ENCODE peak calls at places on chromosomes 3 and 15, in seven cellular contexts. I is NCI-H2081, E is neural crest cell, S is DMS153, Y is T-helper 1 cell, M is neuronal stem cell, J is colonic mucosa. Z is an unnamed sample.

GRCh38 chr3:65190111-65190510 is 502.3 kb upstream of the ADAMTS9 start:
- DNase-seq in M (no peak), I (no peak), E (no peak), J (no peak), Y (no peak), S (no peak), Z (no peak)

GRCh38 chr3:78112266-78112665 is 1072.4 kb downstream of the ROBO2 start:
- DNase-seq in I (no peak), S (no peak), E (no peak), M (no peak), Y (no peak), J (no peak), Z (no peak)

GRCh38 chr15:49227602-49228001 is 57.6 kb downstream of the GALK2 start:
- DNase-seq in M (no peak), S (no peak), I (no peak), Y (no peak), J (no peak), E (no peak), Z (no peak)

GRCh38 chr15:74995779-74996765 is 709 bp downstream of the SCAMP5 start:
- DNase-seq in M (peak; percentile 35), Y (no peak), S (no peak), E (peak; percentile 4), I (peak; percentile 76), J (peak; percentile 52), Z (no peak)

GRCh38 chr3:47065058-47065457 is 85.6 kb downstream of the NBEAL2 start:
- DNase-seq in Y (no peak), M (no peak), I (no peak), J (no peak), E (no peak), S (no peak), Z (no peak)

GRCh38 chr3:47227678-47228077 is 54.9 kb downstream of the KIF9 start:
- DNase-seq in J (no peak), S (no peak), I (no peak), M (no peak), Y (no peak), E (no peak), Z (no peak)

GRCh38 chr3:41580274-41580959 is 381.1 kb downstream of the CTNNB1 start:
- DNase-seq in E (no peak), J (no peak), Y (no peak), M (no peak), S (no peak), I (no peak), Z (no peak)

GRCh38 chr3:49489247-49489646 is 19.2 kb downstream of the DAG1 start:
- DNase-seq in S (no peak), M (no peak), I (no peak), J (no peak), Y (no peak), E (no peak), Z (no peak)

GRCh38 chr3:42403737-42404136 is 6.7 kb downstream of the LYZL4 start:
- DNase-seq in M (no peak), E (no peak), I (no peak), Y (no peak), S (no peak), J (no peak), Z (no peak)

GRCh38 chr3:181265750-181266333 is 276.3 kb upstream of the DNAJC19 start:
- DNase-seq in E (no peak), S (peak; percentile 8), Y (no peak), M (no peak), I (no peak), J (no peak), Z (no peak)

GRCh38 chr3:159260049-159260662 is 458.3 kb downstream of the MFSD1 start:
- DNase-seq in M (peak; percentile 66), S (no peak), E (peak; percentile 48), Y (peak; percentile 27), J (peak; percentile 58), I (peak; percentile 81), Z (peak; percentile 47)

GRCh38 chr3:4945318-4945717 is 33.9 kb upstream of the BHLHE40 start:
- DNase-seq in Y (no peak), J (no peak), E (no peak), M (no peak), I (no peak), S (no peak), Z (no peak)

GRCh38 chr3:127495821-127496220 is 94.7 kb downstream of the TPRA1 start:
- DNase-seq in E (no peak), J (no peak), S (no peak), I (no peak), Y (no peak), M (no peak), Z (no peak)

GRCh38 chr3:35296533-35296932 is 342.8 kb upstream of the ARPP21 start:
- DNase-seq in S (no peak), J (no peak), I (no peak), Y (peak; percentile 8), M (no peak), E (no peak), Z (no peak)

GRCh38 chr3:105518806-105519418 is 152.2 kb downstream of the ALCAM start:
- DNase-seq in S (peak; percentile 52), I (peak; percentile 76), E (no peak), Y (peak; percentile 62), J (no peak), M (peak; percentile 48), Z (peak; percentile 36)

GRCh38 chr3:51538115-51538458 is 432 bp upstream of the RAD54L2 start:
- DNase-seq in J (peak; percentile 17), S (no peak), Y (peak; percentile 10), E (peak; percentile 9), I (no peak), M (no peak), Z (no peak)

GRCh38 chr15:39591896-39592315 is 11.0 kb downstream of the THBS1 start:
- DNase-seq in I (no peak), Y (no peak), J (no peak), S (no peak), M (no peak), E (no peak), Z (no peak)

GRCh38 chr3:64455351-64455750 is 230.1 kb upstream of the PRICKLE2 start:
- DNase-seq in I (no peak), M (no peak), J (no peak), Y (no peak), E (no peak), S (no peak), Z (no peak)

GRCh38 chr15:52370010-52370409 is 74.4 kb upstream of the MYO5C start:
- DNase-seq in E (no peak), S (no peak), M (no peak), Y (no peak), J (peak; percentile 26), I (no peak), Z (no peak)

GRCh38 chr3:66010348-66011097 is 28.2 kb downstream of the MAGI1 start:
- DNase-seq in E (no peak), M (no peak), I (no peak), S (no peak), Y (no peak), J (no peak), Z (no peak)

GRCh38 chr3:99108508-99108907 is 207.0 kb upstream of the DCBLD2 start:
- DNase-seq in S (no peak), J (no peak), M (no peak), I (no peak), E (no peak), Y (no peak), Z (no peak)

GRCh38 chr15:77851086-77851485 is 218.4 kb upstream of the LINGO1 start:
- DNase-seq in I (no peak), S (no peak), J (no peak), E (no peak), Y (no peak), M (no peak), Z (no peak)

GRCh38 chr3:192187485-192188051 is 539.8 kb downstream of the FGF12 start:
- DNase-seq in M (no peak), S (no peak), J (no peak), E (no peak), Y (no peak), I (no peak), Z (no peak)

GRCh38 chr15:101827257-101827656 is 15.3 kb downstream of the OR4F15 start:
- DNase-seq in J (no peak), E (no peak), I (no peak), S (no peak), M (no peak), Y (no peak), Z (no peak)

GRCh38 chr3:154758109-154758868 is 321.8 kb upstream of the MME start:
- DNase-seq in J (no peak), E (no peak), S (peak; percentile 38), M (no peak), I (peak; percentile 52), Y (no peak), Z (no peak)

GRCh38 chr3:118842147-118842863 is 192.3 kb downstream of the IGSF11 start:
- DNase-seq in E (no peak), S (no peak), M (peak; percentile 2), I (no peak), Y (no peak), J (no peak), Z (no peak)

GRCh38 chr3:197019535-197019934 is 10.1 kb downstream of the MELTF start:
- DNase-seq in I (no peak), J (no peak), S (no peak), M (no peak), Y (no peak), E (no peak), Z (no peak)

GRCh38 chr15:62392411-62392810 is 227.3 kb upstream of the C2CD4B start:
- DNase-seq in Y (peak; percentile 31), I (no peak), M (peak; percentile 11), E (peak; percentile 5), J (peak; percentile 31), S (no peak), Z (no peak)

GRCh38 chr15:68384451-68385239 is 47.3 kb downstream of the ITGA11 start:
- DNase-seq in I (no peak), J (peak; percentile 24), Y (no peak), E (no peak), M (no peak), S (no peak), Z (no peak)

GRCh38 chr15:89112341-89112971 is 24.2 kb downstream of the ABHD2 start:
- DNase-seq in J (peak; percentile 79), Y (no peak), E (no peak), I (no peak), M (no peak), S (no peak), Z (no peak)

GRCh38 chr15:92112180-92112579 is 258.7 kb downstream of the SLCO3A1 start:
- DNase-seq in Y (no peak), S (no peak), I (no peak), M (no peak), E (no peak), J (no peak), Z (no peak)

GRCh38 chr3:170426240-170426797 is 7.7 kb downstream of the CLDN11 start:
- DNase-seq in M (no peak), S (no peak), J (no peak), E (no peak), Y (no peak), I (no peak), Z (no peak)